ENCODE peak calls at places on chromosome 2, in eight cellular contexts. T is mammary epithelial cell, E is OCI-LY7, R is GM23338, D is A549, J is mesenchymal stem cell, S is GM23248, I is hepatocyte. L is an unnamed sample.

GRCh38 chr2:209938906-209939305 is 63.5 kb upstream of the RPE start:
- DNase-seq in T (no peak), E (no peak), R (no peak), D (no peak), J (no peak), S (no peak), I (no peak), L (no peak)

GRCh38 chr2:111121028-111121872 is 536 bp downstream of the BCL2L11 start:
- DNase-seq in T (peak; percentile 58), E (peak; percentile 74), R (peak; percentile 60), D (no peak), J (peak; percentile 59), S (peak; percentile 65), I (peak; percentile 67), L (peak; percentile 33)

GRCh38 chr2:72759755-72760154 is 66.1 kb downstream of the EXOC6B start:
- DNase-seq in T (no peak), E (no peak), R (no peak), D (no peak), J (no peak), S (no peak), I (no peak), L (no peak)

GRCh38 chr2:60356346-60356745 is 197.1 kb downstream of the BCL11A start:
- DNase-seq in T (peak; percentile 24), E (peak; percentile 64), R (no peak), D (no peak), J (no peak), S (peak; percentile 13), I (no peak), L (no peak)

GRCh38 chr2:11976090-11976489 is 229.7 kb downstream of the LPIN1 start:
- DNase-seq in T (no peak), E (no peak), R (no peak), D (no peak), J (no peak), S (no peak), I (no peak), L (no peak)

GRCh38 chr2:37324536-37324785 is 172 bp downstream of the PRKD3 start:
- DNase-seq in T (no peak), E (peak; percentile 92), R (no peak), D (no peak), J (peak; percentile 81), S (peak; percentile 86), I (peak; percentile 93), L (peak; percentile 78)

GRCh38 chr2:176729706-176730569 is 460.7 kb downstream of the MTX2 start:
- DNase-seq in T (no peak), E (no peak), R (no peak), D (no peak), J (no peak), S (peak; percentile 80), I (peak; percentile 23), L (peak; percentile 50)

GRCh38 chr2:204180671-204181070 is 244.1 kb downstream of the ICOS start:
- DNase-seq in T (no peak), E (no peak), R (no peak), D (no peak), J (no peak), S (no peak), I (no peak), L (no peak)

GRCh38 chr2:46984034-46984433 is 68.4 kb upstream of the MCFD2 start:
- DNase-seq in T (no peak), E (peak; percentile 96), R (no peak), D (no peak), J (no peak), S (no peak), I (no peak), L (no peak)
- H3K4me2 ChIP-seq in T (no peak overlapping the region), E (peak overlapping the region; percentile 93), R (no peak overlapping the region), D (peak overlapping the region; percentile 68), J (no peak overlapping the region), S (no peak overlapping the region), I (no peak overlapping the region), L (no peak overlapping the region)

DNA sequence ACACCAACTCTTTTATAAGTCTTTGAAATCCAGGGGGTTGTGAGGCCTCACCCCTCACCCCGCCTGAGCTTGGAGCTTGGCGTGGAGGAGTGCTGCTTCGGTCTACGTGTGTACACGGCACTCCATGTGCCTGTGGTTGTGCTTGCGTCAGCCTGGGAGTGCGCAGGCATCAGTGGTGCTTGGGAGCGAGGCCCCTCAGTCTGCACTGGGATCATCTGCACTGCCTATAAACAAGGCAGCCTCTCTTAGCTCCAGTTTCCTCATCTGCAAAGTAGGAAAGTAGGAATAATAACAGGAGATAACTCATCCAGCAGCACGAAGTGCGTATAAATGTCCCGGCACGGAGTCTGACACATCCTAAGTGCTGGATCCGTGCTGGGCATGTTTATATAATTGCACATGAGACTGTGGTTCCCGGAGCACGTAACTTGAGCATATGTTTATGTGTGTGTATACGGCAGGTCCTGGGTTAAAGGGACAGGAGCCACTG is 1.2 kb downstream of the GYPC start:
- DNase-seq in T (peak; percentile 0), E (peak; percentile 43), R (peak; percentile 31), D (no peak), J (peak; percentile 99), S (peak; percentile 97), I (peak; percentile 57), L (peak; percentile 99)
- H3K4me1 ChIP-seq in T (peaks cover 21% of the 10 kb centered on the region), E (peaks cover 52% of the 10 kb centered on the region), R (peaks cover 36% of the 10 kb centered on the region), D (no peaks in the 10 kb centered on the region), J (peaks cover 32% of the 10 kb centered on the region), S (peaks cover 35% of the 10 kb centered on the region), I (peaks cover 18% of the 10 kb centered on the region), L (peaks cover 14% of the 10 kb centered on the region)

GRCh38 chr2:230759481-230760191 is 47.0 kb downstream of the CAB39 start:
- DNase-seq in T (no peak), E (no peak), R (no peak), D (no peak), J (no peak), S (no peak), I (peak; percentile 35), L (peak; percentile 34)
- H3K4me2 ChIP-seq in T (no peak overlapping the region), E (no peak overlapping the region), R (no peak overlapping the region), D (no peak overlapping the region), J (no peak overlapping the region), S (peak overlapping the region; percentile 59), I (peak overlapping the region; percentile 63), L (peak overlapping the region; percentile 54)

GRCh38 chr2:38722271-38723115 is 28.7 kb downstream of the SRSF7 start:
- DNase-seq in T (no peak), E (peak; percentile 47), R (no peak), D (no peak), J (no peak), S (no peak), I (no peak), L (no peak)
- H3K4me1 ChIP-seq in T (peaks cover 23% of the 10 kb centered on the region), E (peaks cover 20% of the 10 kb centered on the region), R (no peaks in the 10 kb centered on the region), D (peaks cover 17% of the 10 kb centered on the region), J (no peaks in the 10 kb centered on the region), S (peaks cover 19% of the 10 kb centered on the region), I (peaks cover 7% of the 10 kb centered on the region), L (peaks cover 8% of the 10 kb centered on the region)

GRCh38 chr2:10584843-10585475 is 104.8 kb downstream of the NOL10 start:
- DNase-seq in T (peak; percentile 96), E (no peak), R (no peak), D (peak; percentile 90), J (peak; percentile 97), S (peak; percentile 91), I (peak; percentile 64), L (peak; percentile 38)
- H3K4me2 ChIP-seq in T (peak overlapping the region; percentile 67), E (no peak overlapping the region), R (no peak overlapping the region), D (peak overlapping the region; percentile 60), J (peak overlapping the region; percentile 42), S (peak overlapping the region; percentile 38), I (peak overlapping the region; percentile 29), L (peak overlapping the region; percentile 29)